ENCODE peak calls at places on chromosome 13, in five cellular contexts. G, U, I, N and A are unnamed samples.

GRCh38 chr13:114230117-114230516 is 4.6 kb upstream of the CDC16 start:
- DNase-seq in G (no peak), U (no peak), I (no peak), N (no peak), A (no peak)

GRCh38 chr13:35763805-35764170 is 287.3 kb upstream of the MAB21L1 start:
- DNase-seq in G (no peak), U (no peak), I (no peak), N (no peak), A (no peak)

GRCh38 chr13:44908266-44908665 is 81.0 kb downstream of the NUFIP1 start:
- DNase-seq in G (no peak), U (no peak), I (no peak), N (no peak), A (no peak)

GRCh38 chr13:20570540-20570939 is 3.6 kb downstream of the IFT88 start:
- DNase-seq in G (no peak), U (peak), I (no peak), N (no peak), A (no peak)

GRCh38 chr13:20429682-20430081 is 96.0 kb downstream of the CRYL1 start:
- DNase-seq in G (no peak), U (no peak), I (no peak), N (no peak), A (no peak)

GRCh38 chr13:95385808-95386207 is 84.6 kb upstream of the ABCC4 start:
- DNase-seq in G (no peak), U (no peak), I (no peak), N (no peak), A (no peak)

GRCh38 chr13:90896022-90896421 is 451.5 kb upstream of the MIR17HG start:
- DNase-seq in G (no peak), U (no peak), I (no peak), N (no peak), A (no peak)

GRCh38 chr13:76697277-76697676 is 188.9 kb downstream of the KCTD12 start:
- DNase-seq in G (no peak), U (no peak), I (no peak), N (no peak), A (no peak)

GRCh38 chr13:33194820-33195692 is 90.5 kb downstream of the STARD13 start:
- DNase-seq in G (no peak), U (peak), I (no peak), N (peak), A (no peak)
- H3K4me3 ChIP-seq in G (no peak), U (no peak), I (no peak), N (peak), A (no peak)

GRCh38 chr13:31334547-31334946 is 134.8 kb downstream of the B3GLCT start:
- DNase-seq in G (no peak), U (no peak), I (no peak), N (no peak), A (no peak)

GRCh38 chr13:31331051-31331450 is 131.3 kb downstream of the B3GLCT start:
- DNase-seq in G (no peak), U (no peak), I (no peak), N (no peak), A (no peak)

GRCh38 chr13:31322702-31323101 is 122.9 kb downstream of the B3GLCT start:
- DNase-seq in G (no peak), U (no peak), I (no peak), N (no peak), A (no peak)

GRCh38 chr13:31327157-31327556 is 127.4 kb downstream of the B3GLCT start:
- DNase-seq in G (no peak), U (no peak), I (no peak), N (no peak), A (no peak)

DNA sequence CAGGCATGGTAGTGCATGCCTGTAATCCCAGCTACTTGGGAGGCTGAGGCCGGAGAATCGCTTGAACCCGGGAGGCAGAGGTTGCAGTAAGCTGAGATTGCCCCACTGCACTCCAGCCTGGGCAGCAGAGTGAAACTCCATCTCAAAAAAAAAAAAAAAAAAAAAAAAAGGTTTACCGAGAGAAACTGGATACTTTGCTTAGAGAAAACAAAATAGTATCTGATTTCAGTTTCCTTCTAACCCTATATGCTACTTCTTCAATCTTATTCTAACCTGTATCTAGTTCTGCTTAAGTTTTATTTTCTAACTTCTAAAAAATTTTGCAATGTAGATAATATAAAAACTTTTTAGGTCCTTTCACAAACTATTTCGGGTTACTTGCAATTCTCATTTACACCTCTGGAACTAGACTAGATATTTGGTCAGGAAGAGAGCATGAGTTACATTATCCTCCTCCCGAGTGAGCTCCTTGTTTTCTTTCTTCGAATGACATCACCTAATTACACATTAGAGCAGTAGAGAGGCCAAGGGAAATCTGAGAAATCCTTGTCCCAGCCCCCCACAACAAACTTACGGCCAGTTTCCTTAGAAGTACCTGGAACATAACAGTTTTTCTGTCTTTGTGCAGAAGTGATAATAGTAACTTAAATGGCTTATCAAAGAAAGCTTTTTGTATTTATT is 128.9 kb downstream of the B3GLCT start:
- DNase-seq in G (no peak), U (no peak), I (no peak), N (no peak), A (no peak)
- TF ChIP-seq CTCF in G (no peak), U (no peak), I (no peak), N (no peak), A (no peak)

GRCh38 chr13:33766724-33767123 is 51.2 kb upstream of the RFC3 start:
- DNase-seq in G (no peak), U (no peak), I (no peak), N (no peak), A (no peak)
- H3K4me3 ChIP-seq in G (no peak), U (no peak), I (no peak), N (no peak), A (no peak)

DNA sequence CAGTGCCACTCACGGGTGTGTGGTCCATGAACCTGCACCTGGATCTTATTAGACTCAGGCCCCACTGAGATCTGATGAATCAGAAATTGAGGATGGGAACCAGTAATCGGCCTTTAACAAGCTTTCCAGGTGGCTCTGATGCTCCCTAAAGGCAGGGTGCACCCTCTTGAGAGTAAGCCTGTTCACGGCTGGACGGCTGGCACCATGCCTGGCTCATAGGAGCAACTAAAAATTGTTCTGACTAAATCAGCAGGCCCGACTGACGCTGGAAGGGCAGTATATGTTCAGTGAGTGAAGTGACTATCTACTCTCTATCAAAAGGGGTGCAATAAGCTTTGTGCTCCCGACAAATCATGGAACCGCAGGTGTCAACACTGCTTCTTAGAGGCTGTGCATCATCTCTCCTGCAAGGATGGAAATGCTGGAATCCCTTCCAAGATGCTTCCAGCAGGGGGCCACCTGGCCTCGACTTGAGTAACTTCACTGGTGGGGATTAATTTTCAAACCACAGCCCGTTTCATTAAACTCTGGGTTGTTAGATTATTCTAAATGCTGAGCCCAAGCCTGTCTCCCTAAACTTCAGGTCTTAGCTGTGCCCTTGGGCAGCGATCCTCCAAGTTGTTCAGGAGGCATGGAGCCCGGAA is 28.4 kb downstream of the TMTC4 start:
- DNase-seq in G (no peak), U (no peak), I (no peak), N (no peak), A (no peak)
- TF ChIP-seq CTCF in G (no peak), U (peak), I (no peak), N (peak), A (peak)